ENCODE peak calls at places on chromosomes 4 and X, in eight cellular contexts. V is AG08396; T is GM06990; G is activated effector memory CD4-positive, alpha-beta T cell treated with Interleukin-2 at 50 U/mL for 16 hours; L is central memory CD4-positive, alpha-beta T cell; N is neural progenitor cell; S is RPMI7951; J is activated T-helper 1 cell treated with anti-CD3 and anti-CD28 coated beads, Interleukin-12 subunit alpha, Interleukin-12 subunit beta, Interleukin-2, Interleukin-4 antibody, amounts not matched to agents 30 ng/mL and 10 ng/mL and 1 ng/mL, durations not matched to agents 14 hours and 24 hours and 36 hours. K is an unnamed sample.

GRCh38 chrX:136754641-136755040 is 26.1 kb downstream of the ARHGEF6 start:
- DNase-seq in T (no peak), V (peak), L (peak), N (peak), G (no peak), J (no peak), S (peak), K (no peak)

GRCh38 chrX:134670241-134670811 is 12.1 kb upstream of the PLAC1 start:
- DNase-seq in J (no peak), S (peak), N (peak), G (no peak), V (peak), L (no peak), T (no peak), K (no peak)

GRCh38 chr4:150482581-150482980 is 99.4 kb upstream of the MAB21L2 start:
- DNase-seq in G (no peak), N (no peak), J (no peak), L (no peak), T (no peak), S (no peak), V (no peak), K (no peak)

GRCh38 chrX:51571821-51572220 is 46.9 kb downstream of the CENPVL3 start:
- DNase-seq in G (no peak), J (no peak), L (no peak), S (no peak), T (no peak), N (no peak), V (no peak), K (no peak)

GRCh38 chr4:88107406-88108107 is 50.9 kb downstream of the ABCG2 start:
- DNase-seq in T (no peak), N (no peak), S (no peak), G (no peak), L (no peak), V (no peak), J (no peak), K (no peak)

GRCh38 chr4:26558166-26558895 is 25.6 kb upstream of the TBC1D19 start:
- DNase-seq in S (no peak), T (no peak), V (no peak), N (no peak), G (no peak), L (no peak), J (no peak), K (no peak)

GRCh38 chr4:52966172-52966571 is 104.1 kb downstream of the RASL11B start:
- DNase-seq in N (no peak), J (no peak), L (no peak), G (no peak), T (no peak), V (no peak), S (no peak), K (no peak)

GRCh38 chr4:121655320-121656268 is 41.2 kb downstream of the ANXA5 start:
- DNase-seq in T (no peak), G (no peak), N (no peak), S (no peak), J (no peak), L (no peak), V (no peak), K (no peak)

GRCh38 chr4:1899149-1900086 is 28.2 kb downstream of the NSD2 start:
- DNase-seq in J (peak), L (peak), N (peak), S (peak), G (peak), T (peak), V (peak), K (peak)

GRCh38 chr4:6278801-6279197 is 9.1 kb downstream of the WFS1 start:
- DNase-seq in T (peak), N (no peak), L (peak), J (no peak), V (no peak), S (no peak), G (no peak), K (no peak)

GRCh38 chr4:34183916-34184315 is 2060.4 kb downstream of the ARAP2 start:
- DNase-seq in L (no peak), T (no peak), N (no peak), J (no peak), G (no peak), V (no peak), S (peak), K (no peak)

GRCh38 chr4:12978310-12978709 is 505.8 kb downstream of the RAB28 start:
- DNase-seq in J (no peak), T (no peak), N (no peak), S (no peak), V (no peak), G (no peak), L (no peak), K (no peak)

GRCh38 chr4:3851211-3851610 is 85.0 kb downstream of the ADRA2C start:
- DNase-seq in N (peak), L (no peak), T (no peak), J (no peak), V (no peak), S (peak), G (no peak), K (no peak)

GRCh38 chr4:111198426-111198825 is 575.5 kb upstream of the PITX2 start:
- DNase-seq in J (no peak), S (no peak), N (no peak), L (no peak), G (no peak), V (no peak), T (no peak), K (no peak)

GRCh38 chr4:7805533-7806079 is 134.1 kb downstream of the AFAP1 start:
- DNase-seq in V (peak), J (no peak), T (no peak), N (peak), S (peak), L (no peak), G (no peak), K (no peak)

GRCh38 chr4:84218002-84218401 is 281.1 kb downstream of the NKX6-1 start:
- DNase-seq in G (no peak), J (no peak), N (peak), T (no peak), L (no peak), S (peak), V (no peak), K (no peak)

GRCh38 chr4:14985161-14985560 is 17.1 kb upstream of the CPEB2 start:
- DNase-seq in L (no peak), S (no peak), V (no peak), T (no peak), J (no peak), N (no peak), G (no peak), K (no peak)

GRCh38 chrX:23578079-23578478 is 89.2 kb upstream of the PRDX4 start:
- DNase-seq in N (no peak), T (no peak), J (no peak), V (no peak), G (no peak), S (peak), L (no peak), K (no peak)

GRCh38 chrX:124098089-124098488 is 136.6 kb downstream of the STAG2 start:
- DNase-seq in G (no peak), T (no peak), L (peak), V (peak), N (peak), J (no peak), S (peak), K (no peak)

GRCh38 chrX:636971-637659 is 6.5 kb downstream of the SHOX start:
- DNase-seq in T (no peak), S (no peak), V (no peak), G (no peak), J (no peak), L (no peak), N (peak), K (no peak)

GRCh38 chr4:33060873-33061542 is 2340.8 kb downstream of the PCDH7 start:
- DNase-seq in T (no peak), S (peak), V (no peak), J (no peak), L (no peak), G (no peak), N (peak), K (no peak)

GRCh38 chrX:39477438-39478120 is 620.2 kb downstream of the BCOR start:
- DNase-seq in T (no peak), V (no peak), L (peak), J (no peak), S (peak), G (no peak), N (peak), K (no peak)

GRCh38 chr4:108762559-108763225 is at the start of gene ETNPPL:
- DNase-seq in J (peak), N (peak), T (peak), G (no peak), L (peak), V (peak), S (peak), K (no peak)

GRCh38 chr4:151403656-151404055 is 5.3 kb upstream of the FHIP1A start:
- DNase-seq in G (no peak), J (no peak), T (no peak), V (no peak), S (no peak), L (no peak), N (no peak), K (peak)

GRCh38 chr4:118354913-118355312 is 2.1 kb upstream of the PRSS12 start:
- DNase-seq in N (no peak), L (no peak), G (no peak), J (no peak), T (no peak), V (no peak), S (no peak), K (no peak)

GRCh38 chrX:19535481-19535880 is 20.2 kb upstream of the MAP3K15 start:
- DNase-seq in G (no peak), V (peak), N (peak), J (no peak), S (no peak), L (no peak), T (no peak), K (no peak)

GRCh38 chr4:79181190-79181589 is 144.7 kb downstream of the NAA11 start:
- DNase-seq in J (no peak), L (no peak), T (no peak), N (no peak), S (no peak), V (no peak), G (no peak), K (no peak)

GRCh38 chr4:185559913-185560281 is 24.6 kb upstream of the PDLIM3 start:
- DNase-seq in G (no peak), N (no peak), L (no peak), V (no peak), T (no peak), J (no peak), S (peak), K (no peak)

GRCh38 chr4:146018247-146018646 is 79.6 kb upstream of the ZNF827 start:
- DNase-seq in J (no peak), S (no peak), L (no peak), V (no peak), T (no peak), N (no peak), G (no peak), K (no peak)

GRCh38 chr4:74054483-74055032 is 16.1 kb upstream of the CXCL3 start:
- DNase-seq in T (no peak), L (no peak), N (no peak), J (no peak), S (no peak), V (no peak), G (no peak), K (peak)

GRCh38 chr4:18954538-18954937 is 933.0 kb upstream of the LCORL start:
- DNase-seq in N (no peak), G (no peak), V (no peak), T (no peak), L (no peak), J (no peak), S (no peak), K (no peak)

GRCh38 chr4:68176904-68177303 is 47.2 kb upstream of the TMPRSS11F start:
- DNase-seq in T (no peak), L (no peak), V (no peak), S (no peak), J (no peak), N (no peak), G (no peak), K (no peak)

GRCh38 chr4:70531981-70532380 is 13.6 kb downstream of the AMTN start:
- DNase-seq in L (no peak), S (no peak), G (no peak), N (no peak), V (no peak), J (no peak), T (no peak), K (no peak)